ENCODE peak calls at places on chromosome 21, in eight cellular contexts. One of them, this sample, is unnamed.

GRCh38 chr21:27269646-27270045 is 302.8 kb upstream of the ADAMTS5 start:
- DNase-seq in neural progenitor cell: no peak
- DNase-seq in activated T-helper 1 cell treated with Interleukin-2 at 50 U/mL for 16 hours: no peak
- DNase-seq in cardiac muscle cell: no peak
- DNase-seq in H1: no peak
- DNase-seq in iPS-NIHi11: peak; percentile 8
- DNase-seq in pons: no peak
- DNase-seq in ascending aorta: no peak
- DNase-seq in this sample: no peak

GRCh38 chr21:42433946-42434551 is 30.3 kb downstream of the UBASH3A start:
- DNase-seq in neural progenitor cell: no peak
- DNase-seq in activated T-helper 1 cell treated with Interleukin-2 at 50 U/mL for 16 hours: no peak
- DNase-seq in cardiac muscle cell: no peak
- DNase-seq in H1: no peak
- DNase-seq in iPS-NIHi11: no peak
- DNase-seq in pons: no peak
- DNase-seq in ascending aorta: no peak
- DNase-seq in this sample: no peak

GRCh38 chr21:45282283-45283018 is 5.2 kb downstream of the POFUT2 start:
- DNase-seq in neural progenitor cell: no peak
- DNase-seq in activated T-helper 1 cell treated with Interleukin-2 at 50 U/mL for 16 hours: no peak
- DNase-seq in cardiac muscle cell: no peak
- DNase-seq in H1: no peak
- DNase-seq in iPS-NIHi11: peak; percentile 1
- DNase-seq in pons: no peak
- DNase-seq in ascending aorta: peak; percentile 34
- DNase-seq in this sample: peak; percentile 9

GRCh38 chr21:44521928-44522752 is 17.9 kb downstream of the KRTAP10-1 start:
- DNase-seq in neural progenitor cell: no peak
- DNase-seq in activated T-helper 1 cell treated with Interleukin-2 at 50 U/mL for 16 hours: no peak
- DNase-seq in cardiac muscle cell: no peak
- DNase-seq in H1: no peak
- DNase-seq in iPS-NIHi11: no peak
- DNase-seq in pons: no peak
- DNase-seq in ascending aorta: peak; percentile 58
- DNase-seq in this sample: no peak

GRCh38 chr21:17438642-17439041 is 74.2 kb upstream of the CXADR start:
- DNase-seq in neural progenitor cell: peak; percentile 92
- DNase-seq in activated T-helper 1 cell treated with Interleukin-2 at 50 U/mL for 16 hours: no peak
- DNase-seq in cardiac muscle cell: peak; percentile 13
- DNase-seq in H1: peak; percentile 49
- DNase-seq in iPS-NIHi11: peak; percentile 47
- DNase-seq in pons: peak; percentile 82
- DNase-seq in ascending aorta: no peak
- DNase-seq in this sample: no peak

GRCh38 chr21:41361786-41362604 is at the start of gene MX2:
- DNase-seq in neural progenitor cell: no peak
- DNase-seq in activated T-helper 1 cell treated with Interleukin-2 at 50 U/mL for 16 hours: peak; percentile 66
- DNase-seq in cardiac muscle cell: no peak
- DNase-seq in H1: no peak
- DNase-seq in iPS-NIHi11: no peak
- DNase-seq in pons: peak; percentile 55
- DNase-seq in ascending aorta: peak; percentile 84
- DNase-seq in this sample: peak; percentile 38

GRCh38 chr21:30463713-30464112 is 16.5 kb downstream of the KRTAP19-1 start:
- DNase-seq in neural progenitor cell: peak; percentile 39
- DNase-seq in activated T-helper 1 cell treated with Interleukin-2 at 50 U/mL for 16 hours: no peak
- DNase-seq in cardiac muscle cell: peak; percentile 32
- DNase-seq in H1: no peak
- DNase-seq in iPS-NIHi11: peak; percentile 24
- DNase-seq in pons: no peak
- DNase-seq in ascending aorta: no peak
- DNase-seq in this sample: peak; percentile 18

GRCh38 chr21:17613242-17613676 is 558 bp upstream of the BTG3 start:
- DNase-seq in neural progenitor cell: no peak
- DNase-seq in activated T-helper 1 cell treated with Interleukin-2 at 50 U/mL for 16 hours: no peak
- DNase-seq in cardiac muscle cell: no peak
- DNase-seq in H1: no peak
- DNase-seq in iPS-NIHi11: no peak
- DNase-seq in pons: peak; percentile 40
- DNase-seq in ascending aorta: peak; percentile 73
- DNase-seq in this sample: peak; percentile 63

GRCh38 chr21:42299324-42300044 is 15.7 kb downstream of the TFF3 start:
- DNase-seq in neural progenitor cell: no peak
- DNase-seq in activated T-helper 1 cell treated with Interleukin-2 at 50 U/mL for 16 hours: no peak
- DNase-seq in cardiac muscle cell: no peak
- DNase-seq in H1: no peak
- DNase-seq in iPS-NIHi11: no peak
- DNase-seq in pons: no peak
- DNase-seq in ascending aorta: no peak
- DNase-seq in this sample: no peak

GRCh38 chr21:35427320-35428040 is 378.4 kb upstream of the RUNX1 start:
- DNase-seq in neural progenitor cell: no peak
- DNase-seq in activated T-helper 1 cell treated with Interleukin-2 at 50 U/mL for 16 hours: no peak
- DNase-seq in cardiac muscle cell: no peak
- DNase-seq in H1: no peak
- DNase-seq in iPS-NIHi11: no peak
- DNase-seq in pons: no peak
- DNase-seq in ascending aorta: peak; percentile 69
- DNase-seq in this sample: peak; percentile 54

GRCh38 chr21:38819719-38820147 is 14.0 kb downstream of the ETS2 start:
- DNase-seq in neural progenitor cell: no peak
- DNase-seq in activated T-helper 1 cell treated with Interleukin-2 at 50 U/mL for 16 hours: no peak
- DNase-seq in cardiac muscle cell: no peak
- DNase-seq in H1: no peak
- DNase-seq in iPS-NIHi11: peak; percentile 29
- DNase-seq in pons: no peak
- DNase-seq in ascending aorta: peak; percentile 63
- DNase-seq in this sample: no peak

GRCh38 chr21:32702702-32703101 is 25.1 kb downstream of the SYNJ1 start:
- DNase-seq in neural progenitor cell: no peak
- DNase-seq in activated T-helper 1 cell treated with Interleukin-2 at 50 U/mL for 16 hours: no peak
- DNase-seq in cardiac muscle cell: no peak
- DNase-seq in H1: no peak
- DNase-seq in iPS-NIHi11: no peak
- DNase-seq in pons: no peak
- DNase-seq in ascending aorta: no peak
- DNase-seq in this sample: no peak

GRCh38 chr21:38177919-38178652 is 78.7 kb upstream of the KCNJ15 start:
- DNase-seq in neural progenitor cell: no peak
- DNase-seq in activated T-helper 1 cell treated with Interleukin-2 at 50 U/mL for 16 hours: no peak
- DNase-seq in cardiac muscle cell: no peak
- DNase-seq in H1: no peak
- DNase-seq in iPS-NIHi11: no peak
- DNase-seq in pons: no peak
- DNase-seq in ascending aorta: no peak
- DNase-seq in this sample: no peak

GRCh38 chr21:39176312-39176711 is 6.9 kb downstream of the PSMG1 start:
- DNase-seq in neural progenitor cell: no peak
- DNase-seq in activated T-helper 1 cell treated with Interleukin-2 at 50 U/mL for 16 hours: no peak
- DNase-seq in cardiac muscle cell: no peak
- DNase-seq in H1: no peak
- DNase-seq in iPS-NIHi11: no peak
- DNase-seq in pons: no peak
- DNase-seq in ascending aorta: no peak
- DNase-seq in this sample: no peak

GRCh38 chr21:39144191-39144590 is 39.1 kb downstream of the PSMG1 start:
- DNase-seq in neural progenitor cell: no peak
- DNase-seq in activated T-helper 1 cell treated with Interleukin-2 at 50 U/mL for 16 hours: no peak
- DNase-seq in cardiac muscle cell: no peak
- DNase-seq in H1: no peak
- DNase-seq in iPS-NIHi11: no peak
- DNase-seq in pons: no peak
- DNase-seq in ascending aorta: no peak
- DNase-seq in this sample: no peak

GRCh38 chr21:42310411-42311001 is 4.7 kb downstream of the TFF3 start:
- DNase-seq in neural progenitor cell: no peak
- DNase-seq in activated T-helper 1 cell treated with Interleukin-2 at 50 U/mL for 16 hours: no peak
- DNase-seq in cardiac muscle cell: no peak
- DNase-seq in H1: no peak
- DNase-seq in iPS-NIHi11: no peak
- DNase-seq in pons: no peak
- DNase-seq in ascending aorta: peak; percentile 52
- DNase-seq in this sample: no peak

GRCh38 chr21:43921602-43921978 is 56.6 kb downstream of the AGPAT3 start:
- DNase-seq in neural progenitor cell: peak; percentile 80
- DNase-seq in activated T-helper 1 cell treated with Interleukin-2 at 50 U/mL for 16 hours: peak; percentile 17
- DNase-seq in cardiac muscle cell: no peak
- DNase-seq in H1: no peak
- DNase-seq in iPS-NIHi11: no peak
- DNase-seq in pons: no peak
- DNase-seq in ascending aorta: no peak
- DNase-seq in this sample: no peak

GRCh38 chr21:44433791-44434567 is 21.3 kb upstream of the LRRC3 start:
- DNase-seq in neural progenitor cell: no peak
- DNase-seq in activated T-helper 1 cell treated with Interleukin-2 at 50 U/mL for 16 hours: no peak
- DNase-seq in cardiac muscle cell: no peak
- DNase-seq in H1: peak; percentile 33
- DNase-seq in iPS-NIHi11: no peak
- DNase-seq in pons: no peak
- DNase-seq in ascending aorta: peak; percentile 48
- DNase-seq in this sample: no peak

GRCh38 chr21:24456358-24456757 is 1150.9 kb downstream of the MRPL39 start:
- DNase-seq in neural progenitor cell: no peak
- DNase-seq in activated T-helper 1 cell treated with Interleukin-2 at 50 U/mL for 16 hours: no peak
- DNase-seq in cardiac muscle cell: no peak
- DNase-seq in H1: no peak
- DNase-seq in iPS-NIHi11: no peak
- DNase-seq in pons: no peak
- DNase-seq in ascending aorta: no peak
- DNase-seq in this sample: no peak

GRCh38 chr21:38326899-38327298 is 70.1 kb downstream of the KCNJ15 start:
- DNase-seq in neural progenitor cell: no peak
- DNase-seq in activated T-helper 1 cell treated with Interleukin-2 at 50 U/mL for 16 hours: no peak
- DNase-seq in cardiac muscle cell: no peak
- DNase-seq in H1: no peak
- DNase-seq in iPS-NIHi11: no peak
- DNase-seq in pons: no peak
- DNase-seq in ascending aorta: no peak
- DNase-seq in this sample: no peak

GRCh38 chr21:45727390-45727789 is 83.9 kb downstream of the PCBP3 start:
- DNase-seq in neural progenitor cell: no peak
- DNase-seq in activated T-helper 1 cell treated with Interleukin-2 at 50 U/mL for 16 hours: no peak
- DNase-seq in cardiac muscle cell: no peak
- DNase-seq in H1: no peak
- DNase-seq in iPS-NIHi11: no peak
- DNase-seq in pons: no peak
- DNase-seq in ascending aorta: no peak
- DNase-seq in this sample: no peak

GRCh38 chr21:42568834-42569731 is 55.4 kb downstream of the SLC37A1 start:
- DNase-seq in neural progenitor cell: no peak
- DNase-seq in activated T-helper 1 cell treated with Interleukin-2 at 50 U/mL for 16 hours: no peak
- DNase-seq in cardiac muscle cell: no peak
- DNase-seq in H1: no peak
- DNase-seq in iPS-NIHi11: no peak
- DNase-seq in pons: no peak
- DNase-seq in ascending aorta: peak; percentile 43
- DNase-seq in this sample: peak; percentile 7

GRCh38 chr21:34330055-34330454 is 33.8 kb upstream of the KCNE2 start:
- DNase-seq in neural progenitor cell: no peak
- DNase-seq in activated T-helper 1 cell treated with Interleukin-2 at 50 U/mL for 16 hours: no peak
- DNase-seq in cardiac muscle cell: no peak
- DNase-seq in H1: no peak
- DNase-seq in iPS-NIHi11: no peak
- DNase-seq in pons: no peak
- DNase-seq in ascending aorta: no peak
- DNase-seq in this sample: no peak

GRCh38 chr21:44844256-44844655 is 26.4 kb upstream of the SUMO3 start:
- DNase-seq in neural progenitor cell: peak; percentile 32
- DNase-seq in activated T-helper 1 cell treated with Interleukin-2 at 50 U/mL for 16 hours: no peak
- DNase-seq in cardiac muscle cell: no peak
- DNase-seq in H1: no peak
- DNase-seq in iPS-NIHi11: peak; percentile 45
- DNase-seq in pons: no peak
- DNase-seq in ascending aorta: no peak
- DNase-seq in this sample: no peak

GRCh38 chr21:17784604-17785402 is 34.4 kb downstream of the C21orf91 start:
- DNase-seq in neural progenitor cell: no peak
- DNase-seq in activated T-helper 1 cell treated with Interleukin-2 at 50 U/mL for 16 hours: no peak
- DNase-seq in cardiac muscle cell: no peak
- DNase-seq in H1: no peak
- DNase-seq in iPS-NIHi11: no peak
- DNase-seq in pons: no peak
- DNase-seq in ascending aorta: no peak
- DNase-seq in this sample: no peak

GRCh38 chr21:44463716-44464115 is 8.4 kb downstream of the LRRC3 start:
- DNase-seq in neural progenitor cell: no peak
- DNase-seq in activated T-helper 1 cell treated with Interleukin-2 at 50 U/mL for 16 hours: no peak
- DNase-seq in cardiac muscle cell: no peak
- DNase-seq in H1: no peak
- DNase-seq in iPS-NIHi11: no peak
- DNase-seq in pons: no peak
- DNase-seq in ascending aorta: no peak
- DNase-seq in this sample: peak; percentile 57

This sample was measured in testis.